ENCODE peak calls at places on chromosome 17, in four cellular contexts. M is transverse colon, C is heart left ventricle, F is GM06990. A is an unnamed sample.

GRCh38 chr17:38748329-38749221 is at the start of gene PCGF2:
- DNase-seq in C (peak; percentile 94), M (peak; percentile 88), F (no peak), A (peak; percentile 77)

GRCh38 chr17:1972429-1973160 is 52.5 kb downstream of the RTN4RL1 start:
- DNase-seq in M (no peak), F (no peak), C (peak; percentile 39), A (no peak)

GRCh38 chr17:29933379-29933778 is 3.4 kb upstream of the SSH2 start:
- DNase-seq in F (no peak), M (no peak), C (no peak), A (no peak)

GRCh38 chr17:45128331-45128730 is 4.0 kb downstream of the PLCD3 start:
- DNase-seq in C (no peak), M (no peak), F (no peak), A (no peak)

GRCh38 chr17:61152898-61153297 is 246.7 kb upstream of the TBX2 start:
- DNase-seq in F (no peak), M (no peak), C (no peak), A (no peak)

GRCh38 chr17:50118828-50119218 is 11.1 kb downstream of the SAMD14 start:
- DNase-seq in M (no peak), C (no peak), F (no peak), A (no peak)

GRCh38 chr17:78759969-78760352 is 22.1 kb downstream of the CYTH1 start:
- DNase-seq in C (no peak), M (no peak), F (no peak), A (no peak)

GRCh38 chr17:83124871-83125514 is 45.6 kb downstream of the METRNL start:
- DNase-seq in F (no peak), M (no peak), C (no peak), A (no peak)

GRCh38 chr17:55086635-55087058 is 118.1 kb downstream of the STXBP4 start:
- DNase-seq in M (no peak), C (no peak), F (no peak), A (no peak)

GRCh38 chr17:6677946-6678345 is 26.4 kb downstream of the C17orf100 start:
- DNase-seq in F (no peak), C (no peak), M (no peak), A (no peak)

GRCh38 chr17:7204335-7204734 is 15.3 kb downstream of the DLG4 start:
- DNase-seq in C (peak; percentile 11), F (no peak), M (no peak), A (no peak)

GRCh38 chr17:78780852-78781338 is 1.2 kb downstream of the CYTH1 start:
- DNase-seq in F (no peak), C (no peak), M (no peak), A (no peak)

GRCh38 chr17:19706791-19707727 is 9.3 kb downstream of the SLC47A2 start:
- DNase-seq in F (no peak), C (no peak), M (no peak), A (peak; percentile 40)

GRCh38 chr17:73402466-73402865 is 90.7 kb upstream of the CDC42EP4 start:
- DNase-seq in M (no peak), C (no peak), F (no peak), A (no peak)
- TF ChIP-seq CTCF in M (no peak), C (no peak), F (no peak), A (no peak)

DNA sequence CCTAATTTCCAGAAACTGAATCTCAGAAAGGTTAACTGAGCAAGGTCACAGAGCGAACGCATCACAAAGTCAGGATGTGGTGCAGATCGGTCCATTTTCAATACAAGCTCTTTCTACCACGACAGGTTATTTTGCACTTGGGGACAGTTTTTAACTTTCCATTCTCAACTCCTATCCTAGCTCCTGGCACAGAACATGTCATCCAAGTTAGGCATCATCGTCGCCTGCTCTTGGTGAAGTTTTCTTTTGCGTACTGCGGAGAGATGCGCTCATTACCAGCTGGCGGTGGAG is 15.5 kb upstream of the ERN1 start:
- DNase-seq in M (no peak), F (no peak), C (no peak), A (no peak)
- TF ChIP-seq CTCF in M (no peak), F (no peak), C (no peak), A (no peak)

DNA sequence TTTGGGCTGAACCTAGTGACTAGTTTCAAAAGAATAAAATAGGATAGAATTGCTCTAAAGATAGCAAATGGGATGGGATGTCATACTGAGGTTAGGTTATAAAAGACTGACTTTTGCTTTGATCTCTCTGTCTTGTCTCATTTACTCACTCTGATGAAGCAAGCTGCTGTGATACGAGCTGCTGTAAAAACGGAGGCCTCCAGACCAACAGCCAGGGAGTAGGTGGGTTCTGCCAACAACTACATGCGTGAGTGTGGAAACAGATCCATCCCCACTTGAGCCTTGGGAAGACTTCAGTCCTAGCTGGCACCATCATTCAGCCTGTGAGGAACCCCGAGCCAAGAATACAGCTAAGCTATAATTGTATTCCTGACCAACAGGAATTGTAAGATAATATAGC is 373.9 kb upstream of the CA10 start:
- DNase-seq in M (no peak), C (no peak), F (no peak), A (no peak)
- TF ChIP-seq CTCF in M (no peak), C (no peak), F (no peak), A (no peak)

GRCh38 chr17:57909548-57909947 is 45.7 kb downstream of the CUEDC1 start:
- DNase-seq in C (no peak), M (no peak), F (no peak), A (no peak)

GRCh38 chr17:57903961-57904360 is 51.3 kb downstream of the CUEDC1 start:
- DNase-seq in C (no peak), M (no peak), F (no peak), A (no peak)

GRCh38 chr17:57908278-57908677 is 46.9 kb downstream of the CUEDC1 start:
- DNase-seq in C (no peak), M (no peak), F (no peak), A (no peak)

GRCh38 chr17:57905875-57906455 is 49.2 kb downstream of the CUEDC1 start:
- DNase-seq in F (peak; percentile 55), M (no peak), C (no peak), A (no peak)

DNA sequence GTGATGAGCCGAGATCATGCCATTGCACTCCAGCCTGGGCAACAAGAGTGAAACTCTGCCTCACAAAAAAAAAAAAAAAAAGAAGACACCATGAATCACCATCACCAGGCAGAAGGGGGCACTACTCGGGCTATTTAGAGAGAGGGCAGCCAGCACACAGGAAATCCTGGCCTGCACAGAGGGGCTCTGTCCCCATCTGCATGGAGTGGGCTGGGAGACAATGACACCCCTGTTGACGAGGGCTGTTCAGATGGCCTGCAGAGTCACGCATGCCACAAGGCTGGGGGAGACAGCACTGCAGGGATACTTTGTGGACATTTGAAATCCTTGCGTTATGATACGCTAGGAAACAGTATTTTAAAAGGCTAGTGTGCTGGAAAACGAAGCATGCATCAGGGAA is 48.3 kb downstream of the CUEDC1 start:
- DNase-seq in F (no peak), C (no peak), M (no peak), A (no peak)
- TF ChIP-seq CTCF in F (peak; percentile 4), C (no peak), M (no peak), A (no peak)

GRCh38 chr17:71085238-71086033 is 916.1 kb downstream of the KCNJ2 start:
- DNase-seq in M (peak; percentile 14), F (no peak), C (no peak), A (no peak)
- TF ChIP-seq CTCF in M (peak; percentile 24), F (peak; percentile 49), C (no peak), A (no peak)

GRCh38 chr17:43983196-43983514 is 21.3 kb upstream of the NAGS start:
- DNase-seq in M (no peak), C (no peak), F (no peak), A (no peak)

GRCh38 chr17:43986225-43986981 is 18.0 kb upstream of the NAGS start:
- DNase-seq in M (no peak), F (no peak), C (no peak), A (no peak)

GRCh38 chr17:43984521-43984920 is 19.9 kb upstream of the NAGS start:
- DNase-seq in F (no peak), M (no peak), C (no peak), A (no peak)

GRCh38 chr17:43982171-43982570 is 22.3 kb upstream of the NAGS start:
- DNase-seq in C (no peak), F (no peak), M (no peak), A (no peak)

DNA sequence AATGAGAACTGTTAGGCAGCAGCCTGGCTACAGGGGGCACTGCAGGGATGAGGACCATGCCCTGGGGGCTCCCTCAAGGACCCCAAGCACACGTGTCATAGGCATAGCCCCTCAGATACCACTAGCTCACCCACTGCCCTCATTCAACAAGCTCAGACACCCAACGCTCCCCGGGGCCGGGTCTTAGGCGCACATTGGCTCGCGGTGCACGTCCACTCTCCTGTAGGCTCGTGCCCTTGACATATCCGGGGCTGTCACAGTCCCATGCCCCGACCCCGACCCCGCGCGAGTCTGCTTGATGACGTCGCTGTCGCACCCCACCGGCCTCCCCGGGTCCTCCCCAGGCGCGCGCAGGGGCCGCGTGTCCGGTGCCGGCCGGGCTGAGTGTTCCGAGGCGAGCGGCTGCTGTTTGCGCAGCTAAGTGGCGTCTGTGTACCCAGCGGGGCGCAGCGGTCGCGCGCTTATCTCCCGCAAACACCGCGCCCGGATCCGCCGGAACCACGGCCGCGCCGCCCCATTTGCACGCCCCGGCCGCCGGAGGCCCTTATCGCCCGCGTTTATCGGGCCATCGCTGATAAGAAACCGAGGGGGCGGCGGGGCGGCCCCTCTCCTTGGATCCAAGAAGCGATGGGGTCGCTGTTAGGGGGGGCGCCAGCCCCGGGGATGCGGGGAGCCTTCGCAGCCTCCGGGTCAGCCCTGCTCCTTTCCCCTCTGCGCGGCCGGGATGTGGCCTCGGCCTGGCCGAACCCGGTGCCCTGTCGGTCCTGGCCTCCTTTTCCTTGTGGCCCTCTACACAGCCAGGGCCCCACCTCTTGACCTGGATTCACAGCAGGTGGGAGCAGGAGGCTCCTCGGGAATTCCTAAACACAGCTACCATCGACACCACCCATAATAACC is 20.7 kb upstream of the NAGS start:
- DNase-seq in M (peak; percentile 34), C (no peak), F (no peak), A (no peak)
- TF ChIP-seq CTCF in M (no peak), C (peak; percentile 30), F (peak; percentile 17), A (peak; percentile 11)

GRCh38 chr17:63436523-63437110 is 9.5 kb downstream of the CYB561 start:
- DNase-seq in F (no peak), C (no peak), M (no peak), A (no peak)
- TF ChIP-seq CTCF in F (no peak), C (peak; percentile 46), M (no peak), A (no peak)

A was measured in GM13976.